ENCODE peak calls at places on chromosomes 16 and 17, in eight cellular contexts. B is CD8-positive, alpha-beta memory T cell; L is lung; F is tibial nerve; U is NT2/D1; Z is DND-41; G is lower lobe of right lung; W is spleen. I is an unnamed sample. For H3K4me1 and H3K9me3, the result is how much of the 10 kb centered on the place peaks cover.

GRCh38 chr17:67359960-67360817 is 6.2 kb downstream of the PSMD12 start:
- DNase-seq in B (peak), L (no peak), F (no peak), U (no peak), Z (peak), G (no peak), W (no peak), I (peak)

GRCh38 chr16:1613728-1614225 is 1.6 kb downstream of the CRAMP1 start:
- DNase-seq in B (no peak), L (no peak), F (no peak), U (no peak), Z (peak), G (no peak), W (peak), I (peak)

GRCh38 chr17:4241535-4241934 is 22.2 kb downstream of the ANKFY1 start:
- DNase-seq in B (no peak), L (no peak), F (no peak), U (no peak), Z (no peak), G (no peak), W (no peak), I (no peak)

GRCh38 chr17:73394523-73395450 is 83.0 kb upstream of the CDC42EP4 start:
- DNase-seq in B (no peak), L (no peak), F (no peak), U (no peak), Z (no peak), G (peak), W (peak), I (no peak)

GRCh38 chr17:28715217-28715616 is 2.5 kb downstream of the RAB34 start:
- DNase-seq in B (no peak), L (no peak), F (no peak), U (no peak), Z (no peak), G (no peak), W (no peak), I (no peak)

GRCh38 chr17:33284022-33284421 is 9.1 kb downstream of the ASIC2 start:
- DNase-seq in B (no peak), L (no peak), F (no peak), U (no peak), Z (no peak), G (no peak), W (no peak), I (no peak)

GRCh38 chr17:71975331-71975801 is 145.5 kb upstream of the SOX9 start:
- DNase-seq in B (no peak), L (no peak), F (peak), U (no peak), Z (no peak), G (no peak), W (no peak), I (no peak)

GRCh38 chr17:79626156-79626890 is 15.5 kb upstream of the RBFOX3 start:
- DNase-seq in B (peak), L (no peak), F (no peak), U (no peak), Z (no peak), G (peak), W (peak), I (no peak)

GRCh38 chr17:37847811-37848331 is 76.3 kb upstream of the TBC1D3K start:
- DNase-seq in B (no peak), L (no peak), F (no peak), U (no peak), Z (no peak), G (no peak), W (no peak), I (no peak)

GRCh38 chr16:10039220-10040096 is 142.8 kb downstream of the GRIN2A start:
- DNase-seq in B (no peak), L (no peak), F (no peak), U (peak), Z (no peak), G (no peak), W (no peak), I (no peak)

GRCh38 chr17:10120749-10121148 is 77.7 kb downstream of the GAS7 start:
- DNase-seq in B (no peak), L (no peak), F (no peak), U (no peak), Z (peak), G (no peak), W (no peak), I (no peak)

GRCh38 chr16:18833707-18834505 is 32.6 kb upstream of the ARL6IP1 start:
- DNase-seq in B (no peak), L (no peak), F (no peak), U (no peak), Z (no peak), G (no peak), W (no peak), I (no peak)

GRCh38 chr17:76000016-76000754 is 470 bp upstream of the CDK3 start:
- DNase-seq in B (peak), L (no peak), F (no peak), U (peak), Z (peak), G (peak), W (peak), I (peak)

GRCh38 chr17:40315206-40315605 is 6.2 kb downstream of the RARA start:
- DNase-seq in B (no peak), L (no peak), F (no peak), U (no peak), Z (no peak), G (no peak), W (no peak), I (no peak)
- H3K4me1 ChIP-seq in B (half or more), L (under half), F (under half), U (under half), Z (under half), G (half or more), W (half or more), I (under half)

GRCh38 chr17:50540485-50541401 is 6.2 kb upstream of the SPATA20 start:
- DNase-seq in B (no peak), L (no peak), F (no peak), U (no peak), Z (no peak), G (no peak), W (no peak), I (no peak)
- H3K4me3 ChIP-seq in B (no peak), L (no peak), F (no peak), U (no peak), Z (no peak), G (peak), W (no peak), I (no peak)

GRCh38 chr16:3327514-3327913 is 22.2 kb downstream of the ZNF75A start:
- DNase-seq in B (no peak), L (no peak), F (no peak), U (no peak), Z (no peak), G (no peak), W (no peak), I (no peak)

GRCh38 chr16:3328643-3329042 is 23.3 kb downstream of the ZNF75A start:
- DNase-seq in B (no peak), L (no peak), F (no peak), U (no peak), Z (no peak), G (no peak), W (no peak), I (no peak)

DNA sequence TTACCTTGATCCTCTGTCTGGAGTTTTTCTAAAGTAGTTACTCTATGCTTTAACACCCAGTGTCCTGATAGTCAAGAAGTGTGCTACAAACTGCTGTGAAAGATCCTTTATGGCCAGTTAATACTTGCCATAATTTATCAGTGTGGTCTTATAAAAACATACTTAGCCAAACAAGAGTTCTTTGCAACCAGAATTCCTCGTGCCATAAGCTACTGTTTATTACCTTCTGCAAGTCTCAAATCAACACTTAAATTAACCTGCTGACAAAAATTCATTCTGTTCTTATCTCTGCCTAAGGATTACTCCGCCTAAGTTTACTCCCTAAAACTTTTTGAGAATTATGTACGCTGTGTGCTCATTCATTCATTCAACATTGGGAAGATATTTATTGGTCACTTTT is 22.8 kb downstream of the ZNF75A start:
- DNase-seq in B (no peak), L (no peak), F (no peak), U (no peak), Z (no peak), G (no peak), W (no peak), I (no peak)
- H3K9me3 ChIP-seq in B (under half), L (under half), F (under half), U (under half), Z (under half), G (under half), W (half or more), I (under half)

DNA sequence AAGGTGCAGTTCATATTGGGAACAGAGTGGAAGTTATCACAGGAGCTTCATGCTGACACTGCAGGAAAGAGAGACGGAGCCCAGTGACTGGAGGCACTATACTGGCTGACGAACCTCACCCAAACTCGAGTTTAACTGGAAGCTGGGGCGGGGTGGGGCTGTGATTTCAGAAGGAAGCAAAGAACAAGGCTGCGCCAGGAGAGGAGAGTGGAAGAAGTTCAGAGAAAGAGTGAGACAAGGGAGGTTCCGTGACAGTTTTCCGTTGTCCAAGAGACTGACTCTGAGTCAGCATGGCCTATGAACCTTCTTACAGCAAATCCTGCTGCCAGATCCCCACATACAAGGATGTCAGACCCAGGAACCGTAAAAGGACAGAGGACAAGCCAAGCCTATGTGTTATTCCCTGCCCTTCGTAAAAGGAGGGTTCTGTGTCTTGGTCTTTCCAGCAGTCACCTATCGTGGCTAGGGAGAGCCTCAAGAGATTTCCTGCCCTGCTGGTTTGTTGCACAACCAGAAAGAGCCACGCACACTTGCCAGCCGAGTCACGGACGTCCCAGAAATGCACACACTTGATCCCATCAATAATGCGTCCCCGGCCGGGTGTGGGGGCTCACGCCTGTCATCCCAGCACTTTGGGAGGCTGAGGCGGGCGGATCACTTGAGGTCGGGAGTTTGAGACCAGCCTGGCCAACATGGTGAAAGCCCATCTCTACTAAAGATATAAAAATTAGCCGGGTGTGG is 5.1 kb downstream of the PITPNA start:
- DNase-seq in B (no peak), L (no peak), F (no peak), U (no peak), Z (no peak), G (no peak), W (peak), I (no peak)
- H3K4me1 ChIP-seq in B (under half), L (under half), F (under half), U (under half), Z (under half), G (half or more), W (half or more), I (under half)

DNA sequence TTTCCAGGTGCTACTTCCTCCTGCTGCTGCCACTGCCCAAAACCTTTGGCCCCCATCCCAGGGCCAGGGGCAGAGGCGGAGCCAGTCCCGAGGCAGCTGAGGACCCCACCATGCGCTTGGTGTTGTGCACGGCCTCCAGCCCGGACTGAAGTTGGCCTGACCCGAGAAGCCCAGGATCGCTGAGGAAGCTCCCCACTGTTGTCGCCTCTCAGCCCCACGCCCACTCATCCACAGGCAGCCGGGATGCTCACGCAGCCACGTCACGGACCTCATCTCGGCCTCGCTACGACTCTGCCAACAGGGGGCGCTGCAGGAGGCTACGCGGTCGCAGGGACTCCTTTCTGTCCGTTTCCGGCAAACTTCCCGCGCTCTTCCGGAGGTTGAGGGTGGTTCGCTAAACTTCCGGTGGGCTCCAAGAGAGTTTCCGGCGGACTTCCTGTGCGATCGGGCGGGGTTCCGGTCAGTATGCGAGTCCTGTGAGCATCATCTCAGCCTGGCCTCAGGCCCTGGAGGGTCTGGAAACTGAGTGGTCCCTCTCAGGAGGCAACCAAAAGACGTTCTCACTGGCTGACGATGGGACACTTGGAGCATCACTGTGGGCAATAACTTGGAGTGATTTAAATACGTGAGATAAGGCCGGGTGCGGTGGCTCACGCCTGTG is 12.4 kb downstream of the ZG16B start:
- DNase-seq in B (peak), L (peak), F (no peak), U (peak), Z (peak), G (peak), W (peak), I (peak)
- H3K4me3 ChIP-seq in B (peak), L (no peak), F (peak), U (no peak), Z (no peak), G (peak), W (peak), I (peak)

GRCh38 chr16:35711958-35712357 is 2252.5 kb downstream of the TP53TG3F start:
- DNase-seq in B (no peak), L (peak), F (no peak), U (no peak), Z (no peak), G (no peak), W (no peak), I (no peak)
- H3K9me3 ChIP-seq in B (under half), L (under half), F (under half), U (under half), Z (under half), G (under half), W (half or more), I (under half)

GRCh38 chr16:67246081-67246944 is 968 bp downstream of the FHOD1 start:
- DNase-seq in B (peak), L (peak), F (no peak), U (peak), Z (no peak), G (peak), W (peak), I (peak)
- H3K4me1 ChIP-seq in B (under half), L (under half), F (under half), U (under half), Z (half or more), G (half or more), W (half or more), I (under half)

I was measured in HAP-1.